ENCODE peak calls at places on chromosomes 13 and 19, in six cellular contexts. K, V, U, I, P and T are unnamed samples.

GRCh38 chr19:2490659-2491058 is 14.7 kb downstream of the GADD45B start:
- DNase-seq in K (no peak), V (no peak), U (no peak), I (no peak), P (no peak), T (peak)

GRCh38 chr13:95608640-95609280 is 35.7 kb downstream of the DZIP1 start:
- DNase-seq in K (no peak), V (no peak), U (no peak), I (no peak), P (no peak), T (no peak)

GRCh38 chr19:56995298-56995697 is 124.5 kb upstream of the USP29 start:
- DNase-seq in K (peak), V (no peak), U (no peak), I (no peak), P (no peak), T (no peak)

GRCh38 chr19:13277104-13277809 is 127.0 kb downstream of the IER2 start:
- DNase-seq in K (peak), V (peak), U (peak), I (peak), P (peak), T (peak)

GRCh38 chr19:13150919-13151604 is 851 bp downstream of the IER2 start:
- DNase-seq in K (no peak), V (no peak), U (no peak), I (no peak), P (peak), T (no peak)

GRCh38 chr19:52734340-52734892 is 428 bp downstream of the ZNF611 start:
- DNase-seq in K (no peak), V (no peak), U (no peak), I (no peak), P (no peak), T (peak)

GRCh38 chr13:50334944-50335343 is 319.7 kb downstream of the KCNRG start:
- DNase-seq in K (peak), V (peak), U (no peak), I (no peak), P (no peak), T (no peak)

GRCh38 chr19:38841787-38842438 is 7.9 kb downstream of the HNRNPL start:
- DNase-seq in K (no peak), V (no peak), U (no peak), I (no peak), P (no peak), T (no peak)

GRCh38 chr13:43265028-43265427 is 241.6 kb downstream of the DNAJC15 start:
- DNase-seq in K (no peak), V (no peak), U (no peak), I (no peak), P (no peak), T (no peak)

GRCh38 chr19:33826521-33826920 is 29.9 kb downstream of the KCTD15 start:
- DNase-seq in K (no peak), V (no peak), U (no peak), I (no peak), P (peak), T (no peak)

GRCh38 chr13:71522976-71523517 is 344.0 kb downstream of the DACH1 start:
- DNase-seq in K (no peak), V (no peak), U (no peak), I (no peak), P (no peak), T (no peak)

GRCh38 chr19:35284153-35285140 is 2.1 kb downstream of the HAMP start:
- DNase-seq in K (peak), V (no peak), U (no peak), I (no peak), P (no peak), T (no peak)

GRCh38 chr19:8370176-8371010 is 6.4 kb downstream of the ANGPTL4 start:
- DNase-seq in K (no peak), V (no peak), U (no peak), I (no peak), P (no peak), T (no peak)

GRCh38 chr19:8371011-8371804 is 7.3 kb downstream of the ANGPTL4 start:
- DNase-seq in K (no peak), V (peak), U (no peak), I (no peak), P (no peak), T (no peak)

GRCh38 chr19:8377598-8377997 is 12.6 kb upstream of the RAB11B start:
- DNase-seq in K (no peak), V (no peak), U (no peak), I (no peak), P (no peak), T (no peak)

GRCh38 chr19:8373867-8374813 is 10.2 kb downstream of the ANGPTL4 start:
- DNase-seq in K (peak), V (peak), U (no peak), I (no peak), P (no peak), T (no peak)
- TF ChIP-seq POLR2A in K (peak), V (no peak), U (no peak), I (no peak), P (no peak), T (no peak)

GRCh38 chr19:16290692-16291091 is 33.9 kb upstream of the KLF2 start:
- DNase-seq in K (no peak), V (no peak), U (no peak), I (no peak), P (no peak), T (no peak)
- TF ChIP-seq POLR2AphosphoS5 in K (no peak), V (no peak), U (no peak), I (no peak), P (no peak), T (no peak)

DNA sequence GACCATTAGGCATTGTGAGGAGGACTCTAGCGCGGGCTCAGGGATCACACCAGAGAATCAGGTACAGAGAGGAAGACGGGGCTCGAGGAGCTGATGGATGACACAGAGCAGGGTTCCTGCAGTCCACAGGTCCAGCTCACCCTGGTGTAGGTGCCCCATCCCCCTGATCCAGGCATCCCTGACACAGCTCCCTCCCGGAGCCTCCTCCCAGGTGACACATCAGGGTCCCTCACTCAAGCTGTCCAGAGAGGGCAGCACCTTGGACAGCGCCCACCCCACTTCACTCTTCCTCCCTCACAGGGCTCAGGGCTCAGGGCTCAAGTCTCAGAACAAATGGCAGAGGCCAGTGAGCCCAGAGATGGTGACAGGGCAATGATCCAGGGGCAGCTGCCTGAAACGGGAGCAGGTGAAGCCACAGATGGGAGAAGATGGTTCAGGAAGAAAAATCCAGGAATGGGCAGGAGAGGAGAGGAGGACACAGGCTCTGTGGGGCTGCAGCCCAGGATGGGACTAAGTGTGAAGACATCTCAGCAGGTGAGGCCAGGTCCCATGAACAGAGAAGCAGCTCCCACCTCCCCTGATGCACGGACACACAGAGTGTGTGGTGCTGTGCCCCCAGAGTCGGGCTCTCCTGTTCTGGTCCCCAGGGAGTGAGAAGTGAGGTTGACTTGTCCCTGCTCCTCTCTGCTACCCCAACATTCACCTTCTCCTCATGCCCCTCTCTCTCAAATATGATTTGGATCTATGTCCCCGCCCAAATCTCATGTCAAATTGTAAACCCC is 2.8 kb upstream of the CEACAM5 start:
- DNase-seq in K (no peak), V (peak), U (no peak), I (no peak), P (no peak), T (no peak)
- TF ChIP-seq TAF1 in K (no peak), V (no peak), U (no peak), I (no peak), P (no peak), T (no peak)

DNA sequence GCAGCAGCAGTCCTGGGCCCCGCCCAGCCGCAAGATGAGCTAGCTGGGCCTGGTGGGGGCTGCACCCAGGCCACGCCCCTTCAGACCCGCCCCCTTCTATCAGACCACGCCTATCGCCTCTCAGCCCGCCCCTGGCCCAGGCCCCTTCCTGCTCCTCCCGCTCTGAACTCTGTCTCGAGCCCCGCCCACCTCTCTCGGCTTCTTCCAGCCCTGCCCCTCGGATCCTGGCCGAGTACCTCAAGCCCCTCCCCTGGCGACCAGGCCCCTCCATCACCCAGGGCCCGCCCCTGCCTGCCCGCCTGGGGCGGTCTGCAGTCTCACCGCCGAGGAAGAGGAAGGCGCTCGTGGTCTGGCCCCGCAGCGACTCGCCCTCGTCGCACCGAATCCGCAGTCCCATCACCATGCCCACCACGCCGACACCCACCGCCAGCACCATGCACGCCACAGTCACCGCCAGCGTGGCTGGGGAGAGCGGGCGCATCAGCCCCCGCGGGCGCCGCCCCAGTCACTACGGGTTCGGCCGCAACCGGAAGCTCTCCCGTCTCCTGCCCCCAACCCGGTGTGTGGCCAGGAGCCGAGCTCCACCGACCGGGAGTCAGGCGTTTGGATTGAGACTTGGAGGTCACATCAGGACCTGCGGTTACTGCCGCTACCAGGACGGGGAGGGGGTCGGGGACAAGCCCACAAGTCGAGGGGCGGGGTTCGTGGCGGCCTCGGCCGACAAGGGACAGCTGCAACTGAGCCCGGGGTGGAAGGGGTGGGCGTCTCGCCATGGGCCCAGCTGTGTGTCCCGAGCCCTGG is 1.0 kb downstream of the CLDND2 start:
- DNase-seq in K (peak), V (peak), U (peak), I (peak), P (peak), T (peak)
- TF ChIP-seq POLR2A in K (no peak), V (peak), U (no peak), I (peak), P (peak), T (peak)